ENCODE peak calls at places on chromosomes 16 and 17, in four cellular contexts. One of them, this sample, is unnamed.

GRCh38 chr16:56311208-56312027 is 113.9 kb downstream of the AMFR start:
- DNase-seq in endothelial cell of umbilical vein: no peak
- DNase-seq in K562: no peak
- DNase-seq in HepG2: no peak
- DNase-seq in this sample: no peak

GRCh38 chr16:88502776-88503280 is 49.7 kb downstream of the ZFPM1 start:
- DNase-seq in K562: no peak
- DNase-seq in HepG2: no peak
- DNase-seq in endothelial cell of umbilical vein: no peak
- DNase-seq in this sample: no peak

GRCh38 chr17:66900126-66901010 is 64.1 kb upstream of the CACNG4 start:
- DNase-seq in endothelial cell of umbilical vein: peak; percentile 6
- DNase-seq in HepG2: peak; percentile 33
- DNase-seq in K562: peak; percentile 4
- DNase-seq in this sample: no peak

GRCh38 chr16:23835390-23836077 is at the start of gene PRKCB:
- DNase-seq in endothelial cell of umbilical vein: peak; percentile 32
- DNase-seq in HepG2: no peak
- DNase-seq in K562: peak; percentile 91
- DNase-seq in this sample: no peak

GRCh38 chr16:4370570-4371480 is 823 bp upstream of the VASN start:
- DNase-seq in endothelial cell of umbilical vein: no peak
- DNase-seq in K562: peak; percentile 91
- DNase-seq in HepG2: peak; percentile 73
- DNase-seq in this sample: no peak

GRCh38 chr17:50361561-50362480 is 11.2 kb downstream of the MRPL27 start:
- DNase-seq in K562: peak; percentile 95
- DNase-seq in endothelial cell of umbilical vein: peak; percentile 61
- DNase-seq in HepG2: peak; percentile 75
- DNase-seq in this sample: no peak

GRCh38 chr17:40101367-40102210 is 1.2 kb upstream of the NR1D1 start:
- DNase-seq in endothelial cell of umbilical vein: no peak
- DNase-seq in HepG2: no peak
- DNase-seq in K562: no peak
- DNase-seq in this sample: no peak

GRCh38 chr16:82938108-82938507 is 311.3 kb downstream of the CDH13 start:
- DNase-seq in HepG2: no peak
- DNase-seq in K562: no peak
- DNase-seq in endothelial cell of umbilical vein: peak; percentile 64
- DNase-seq in this sample: no peak

GRCh38 chr16:4200000-4200780 is 41.7 kb downstream of the SRL start:
- DNase-seq in K562: peak; percentile 79
- DNase-seq in HepG2: peak; percentile 50
- DNase-seq in endothelial cell of umbilical vein: peak; percentile 62
- DNase-seq in this sample: no peak

GRCh38 chr16:55476625-55477533 is 2.1 kb upstream of the MMP2 start:
- DNase-seq in endothelial cell of umbilical vein: no peak
- DNase-seq in HepG2: no peak
- DNase-seq in K562: no peak
- DNase-seq in this sample: no peak

GRCh38 chr17:78935419-78936323 is 10.5 kb upstream of the TIMP2 start:
- DNase-seq in endothelial cell of umbilical vein: peak; percentile 59
- DNase-seq in K562: peak; percentile 23
- DNase-seq in HepG2: no peak
- DNase-seq in this sample: no peak

GRCh38 chr17:5585814-5586558 is 1.7 kb upstream of the NLRP1 start:
- DNase-seq in endothelial cell of umbilical vein: no peak
- DNase-seq in HepG2: no peak
- DNase-seq in K562: no peak
- DNase-seq in this sample: peak; percentile 51

GRCh38 chr17:6938637-6939036 is 57.2 kb upstream of the ALOX12 start:
- DNase-seq in endothelial cell of umbilical vein: no peak
- DNase-seq in HepG2: no peak
- DNase-seq in K562: no peak
- DNase-seq in this sample: peak; percentile 8

GRCh38 chr16:79928142-79928735 is 327.7 kb upstream of the MAF start:
- DNase-seq in HepG2: no peak
- DNase-seq in K562: no peak
- DNase-seq in endothelial cell of umbilical vein: no peak
- DNase-seq in this sample: no peak

GRCh38 chr16:3282103-3282746 is 1.1 kb upstream of the ZNF263 start:
- DNase-seq in K562: no peak
- DNase-seq in HepG2: peak; percentile 73
- DNase-seq in endothelial cell of umbilical vein: peak; percentile 87
- DNase-seq in this sample: no peak

GRCh38 chr17:73604476-73604875 is 39.8 kb downstream of the SDK2 start:
- DNase-seq in K562: no peak
- DNase-seq in endothelial cell of umbilical vein: no peak
- DNase-seq in HepG2: no peak
- DNase-seq in this sample: no peak

GRCh38 chr16:84754353-84754856 is 54.6 kb downstream of the USP10 start:
- DNase-seq in endothelial cell of umbilical vein: peak; percentile 89
- DNase-seq in K562: peak; percentile 89
- DNase-seq in HepG2: peak; percentile 83
- DNase-seq in this sample: peak; percentile 78

GRCh38 chr17:58665946-58666857 is 25.6 kb downstream of the TEX14 start:
- DNase-seq in HepG2: no peak
- DNase-seq in K562: peak; percentile 68
- DNase-seq in endothelial cell of umbilical vein: peak; percentile 5
- DNase-seq in this sample: no peak

GRCh38 chr17:39677581-39678339 is 9.5 kb downstream of the PNMT start:
- DNase-seq in endothelial cell of umbilical vein: no peak
- DNase-seq in HepG2: no peak
- DNase-seq in K562: no peak
- DNase-seq in this sample: no peak

GRCh38 chr17:7855643-7856080 is 796 bp downstream of the TMEM88 start:
- DNase-seq in HepG2: no peak
- DNase-seq in K562: no peak
- DNase-seq in endothelial cell of umbilical vein: peak; percentile 50
- DNase-seq in this sample: no peak

GRCh38 chr17:81035389-81036127 is 607 bp downstream of the BAIAP2 start:
- DNase-seq in HepG2: no peak
- DNase-seq in K562: peak; percentile 57
- DNase-seq in endothelial cell of umbilical vein: peak; percentile 26
- DNase-seq in this sample: no peak

GRCh38 chr17:80224683-80225082 is 4.5 kb downstream of the SLC26A11 start:
- DNase-seq in HepG2: no peak
- DNase-seq in endothelial cell of umbilical vein: no peak
- DNase-seq in K562: no peak
- DNase-seq in this sample: no peak

GRCh38 chr16:70378869-70379493 is 32.3 kb downstream of the DDX19A start:
- DNase-seq in endothelial cell of umbilical vein: no peak
- DNase-seq in HepG2: no peak
- DNase-seq in K562: no peak
- DNase-seq in this sample: no peak

GRCh38 chr16:55508941-55509920 is at the start of gene LPCAT2:
- DNase-seq in endothelial cell of umbilical vein: peak; percentile 90
- DNase-seq in HepG2: peak; percentile 76
- DNase-seq in K562: peak; percentile 90
- DNase-seq in this sample: no peak

GRCh38 chr17:9456265-9456664 is 119.4 kb downstream of the STX8 start:
- DNase-seq in HepG2: peak; percentile 25
- DNase-seq in endothelial cell of umbilical vein: peak; percentile 60
- DNase-seq in K562: peak; percentile 10
- DNase-seq in this sample: no peak

GRCh38 chr17:62781356-62781755 is 26.8 kb downstream of the MARCHF10 start:
- DNase-seq in HepG2: no peak
- DNase-seq in endothelial cell of umbilical vein: no peak
- DNase-seq in K562: no peak
- DNase-seq in this sample: no peak

GRCh38 chr16:54277845-54278703 is 8.5 kb downstream of the IRX3 start:
- DNase-seq in endothelial cell of umbilical vein: no peak
- DNase-seq in K562: no peak
- DNase-seq in HepG2: no peak
- DNase-seq in this sample: no peak

GRCh38 chr16:88514526-88514925 is 55.7 kb upstream of the ZC3H18 start:
- DNase-seq in HepG2: no peak
- DNase-seq in K562: no peak
- DNase-seq in endothelial cell of umbilical vein: no peak
- DNase-seq in this sample: no peak

GRCh38 chr17:6456914-6457687 is 12.8 kb downstream of the PIMREG start:
- DNase-seq in endothelial cell of umbilical vein: peak; percentile 41
- DNase-seq in HepG2: peak; percentile 52
- DNase-seq in K562: peak; percentile 86
- DNase-seq in this sample: no peak

GRCh38 chr17:78338860-78339259 is 21.0 kb downstream of the SOCS3 start:
- DNase-seq in endothelial cell of umbilical vein: no peak
- DNase-seq in K562: no peak
- DNase-seq in HepG2: no peak
- DNase-seq in this sample: no peak

GRCh38 chr17:56144205-56144604 is 9.1 kb upstream of the ANKFN1 start:
- DNase-seq in HepG2: no peak
- DNase-seq in endothelial cell of umbilical vein: no peak
- DNase-seq in K562: no peak
- DNase-seq in this sample: no peak

DNA sequence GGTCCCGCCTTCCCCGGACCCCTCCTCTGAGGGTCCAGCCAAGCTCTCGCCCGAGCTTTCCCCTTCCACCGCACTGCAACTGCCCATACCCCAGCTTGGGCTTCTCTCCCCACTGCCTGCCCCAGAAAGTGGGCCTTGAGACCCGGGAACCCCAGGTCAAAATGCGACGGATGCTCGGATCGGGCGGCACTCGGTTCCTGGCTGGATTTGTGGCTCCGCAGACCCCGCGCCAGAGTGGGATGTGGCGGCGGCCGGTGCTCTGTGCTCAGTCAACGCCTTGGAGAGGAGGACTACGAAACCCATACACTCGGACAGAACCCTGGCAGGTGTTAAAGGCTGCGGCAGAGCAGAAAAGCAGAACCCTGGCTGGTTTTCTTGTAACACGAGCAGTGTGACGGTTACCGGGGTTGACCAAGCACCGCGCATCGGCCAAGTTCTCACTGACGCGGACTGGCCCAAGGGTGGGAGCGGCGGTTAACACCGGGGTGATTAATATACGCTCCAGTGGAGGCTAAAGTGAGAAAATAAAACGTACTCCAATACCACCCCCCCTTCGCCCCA is 885 bp upstream of the SLFN13 start:
- DNase-seq in HepG2: no peak
- DNase-seq in endothelial cell of umbilical vein: no peak
- DNase-seq in K562: no peak
- DNase-seq in this sample: no peak
- TF ChIP-seq EZH2 in HepG2: no peak
- TF ChIP-seq EZH2 in endothelial cell of umbilical vein: peak; percentile 71
- TF ChIP-seq EZH2 in K562: no peak
- TF ChIP-seq EZH2 in this sample: no peak

GRCh38 chr17:36001109-36001735 is at the start of gene CCL15:
- DNase-seq in HepG2: peak; percentile 80
- DNase-seq in endothelial cell of umbilical vein: no peak
- DNase-seq in K562: no peak
- DNase-seq in this sample: no peak

GRCh38 chr17:36000730-36001108 is 634 bp downstream of the CCL15 start:
- DNase-seq in K562: no peak
- DNase-seq in endothelial cell of umbilical vein: no peak
- DNase-seq in HepG2: peak; percentile 78
- DNase-seq in this sample: no peak

GRCh38 chr17:36001862-36002603 is 680 bp upstream of the CCL15 start:
- DNase-seq in endothelial cell of umbilical vein: no peak
- DNase-seq in K562: peak; percentile 36
- DNase-seq in HepG2: peak; percentile 96
- DNase-seq in this sample: no peak

GRCh38 chr17:36002631-36003030 is 1.3 kb upstream of the CCL15 start:
- DNase-seq in endothelial cell of umbilical vein: no peak
- DNase-seq in K562: no peak
- DNase-seq in HepG2: no peak
- DNase-seq in this sample: peak; percentile 23

GRCh38 chr17:35998018-35998545 is 3.3 kb downstream of the CCL15 start:
- DNase-seq in HepG2: no peak
- DNase-seq in endothelial cell of umbilical vein: no peak
- DNase-seq in K562: no peak
- DNase-seq in this sample: no peak
- TF ChIP-seq MYC in HepG2: no peak
- TF ChIP-seq MYC in endothelial cell of umbilical vein: no peak
- TF ChIP-seq MYC in K562: no peak
- TF ChIP-seq MYC in this sample: no peak

DNA sequence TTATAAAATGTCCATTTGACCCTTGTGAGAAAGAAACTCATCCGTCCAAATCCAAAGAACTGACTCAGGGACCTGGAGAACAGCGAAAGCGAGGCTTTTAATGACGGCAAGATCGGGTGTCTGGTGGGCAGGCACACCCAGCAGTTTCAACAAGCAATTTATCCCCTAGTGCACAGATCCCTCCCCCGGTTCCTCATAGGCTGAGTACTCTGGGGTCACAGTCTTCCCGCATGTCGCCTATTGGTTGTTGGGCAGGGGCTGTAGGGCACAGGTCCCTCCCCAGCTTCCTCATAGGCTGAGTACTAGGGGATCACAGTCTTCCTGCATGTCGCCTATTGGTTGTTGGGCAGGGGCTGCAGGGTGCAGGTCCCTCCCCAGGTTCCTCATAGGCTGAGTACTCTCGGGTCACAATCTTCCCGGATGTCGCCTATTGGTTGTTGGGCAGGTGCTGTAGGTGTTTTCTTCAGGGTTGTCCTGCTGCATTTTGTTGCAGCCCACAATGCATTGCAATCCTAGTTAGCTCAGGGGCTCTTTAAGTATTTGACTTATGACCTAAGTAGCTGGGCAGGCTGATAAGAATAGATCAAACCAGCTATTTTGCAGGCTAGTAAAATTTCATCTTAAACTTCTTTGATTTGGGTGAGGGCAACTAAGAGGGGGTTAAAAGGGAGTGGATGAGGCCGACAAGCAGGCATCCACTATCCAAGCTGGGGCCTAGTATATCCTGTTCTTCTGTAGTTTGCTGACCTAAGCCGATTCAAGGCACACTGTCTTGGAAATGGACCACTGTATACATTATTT is 3.6 kb upstream of the UTS2R start:
- DNase-seq in K562: peak; percentile 97
- DNase-seq in HepG2: peak; percentile 99
- DNase-seq in endothelial cell of umbilical vein: no peak
- DNase-seq in this sample: no peak
- TF ChIP-seq EZH2 in K562: no peak
- TF ChIP-seq EZH2 in HepG2: no peak
- TF ChIP-seq EZH2 in endothelial cell of umbilical vein: no peak
- TF ChIP-seq EZH2 in this sample: no peak

GRCh38 chr17:41894791-41895331 is 23.9 kb downstream of the ACLY start:
- DNase-seq in endothelial cell of umbilical vein: no peak
- DNase-seq in K562: no peak
- DNase-seq in HepG2: no peak
- DNase-seq in this sample: no peak
- TF ChIP-seq MYC in endothelial cell of umbilical vein: no peak
- TF ChIP-seq MYC in K562: no peak
- TF ChIP-seq MYC in HepG2: no peak
- TF ChIP-seq MYC in this sample: no peak

This sample was measured in GM12878.